ENCODE peak calls at places on chromosomes 3 and 15, in five cellular contexts. G is NCI-H1930, K is cardiac fibroblast, V is iris pigment epithelial cell, A is fibroblast of lung. L is an unnamed sample.

GRCh38 chr3:107690522-107691138 is 167.9 kb downstream of the BBX start:
- DNase-seq in V (peak), K (peak), A (peak), G (no peak), L (no peak)

GRCh38 chr3:188244395-188244861 is 90.5 kb downstream of the LPP start:
- DNase-seq in A (no peak), K (no peak), V (peak), G (no peak), L (no peak)

GRCh38 chr3:117853923-117854322 is 1144.3 kb downstream of the TUSC7 start:
- DNase-seq in K (peak), G (no peak), V (peak), A (peak), L (no peak)

GRCh38 chr15:63048986-63049665 is 6.6 kb downstream of the TPM1 start:
- DNase-seq in K (peak), V (peak), A (peak), G (no peak), L (peak)

GRCh38 chr3:157089455-157090221 is 70.3 kb downstream of the CCNL1 start:
- DNase-seq in A (no peak), K (no peak), G (no peak), V (peak), L (peak)

GRCh38 chr15:64282701-64283100 is 73.3 kb downstream of the CSNK1G1 start:
- DNase-seq in V (peak), A (no peak), G (no peak), K (peak), L (no peak)

GRCh38 chr3:24363242-24363641 is 131.4 kb downstream of the THRB start:
- DNase-seq in G (no peak), K (peak), V (peak), A (peak), L (no peak)

GRCh38 chr3:196810963-196811581 is 56.6 kb upstream of the SENP5 start:
- DNase-seq in G (no peak), K (no peak), V (no peak), A (no peak), L (no peak)

GRCh38 chr15:28123408-28124023 is 24.4 kb upstream of the OCA2 start:
- DNase-seq in K (peak), V (peak), G (no peak), A (peak), L (peak)

GRCh38 chr15:97189152-97189551 is 771.4 kb upstream of the ARRDC4 start:
- DNase-seq in K (no peak), V (peak), A (peak), G (peak), L (no peak)

GRCh38 chr15:68218331-68218730 is 11.2 kb downstream of the CLN6 start:
- DNase-seq in V (no peak), K (no peak), G (no peak), A (no peak), L (no peak)

GRCh38 chr3:115877647-115877934 is 254.3 kb downstream of the GAP43 start:
- DNase-seq in G (no peak), A (peak), V (no peak), K (peak), L (no peak)

GRCh38 chr3:162295323-162295983 is 798.8 kb downstream of the OTOL1 start:
- DNase-seq in G (no peak), K (peak), V (peak), A (peak), L (no peak)

GRCh38 chr15:90677807-90678790 is 39.0 kb upstream of the BLM start:
- DNase-seq in K (no peak), V (no peak), G (no peak), A (no peak), L (no peak)

GRCh38 chr15:90006217-90007088 is 5.3 kb downstream of the ZNF710 start:
- DNase-seq in K (no peak), V (no peak), G (no peak), A (no peak), L (no peak)

GRCh38 chr3:147507638-147508286 is 98.6 kb downstream of the ZIC1 start:
- DNase-seq in V (peak), G (no peak), K (peak), A (peak), L (no peak)

GRCh38 chr3:134018406-134018805 is 11.3 kb downstream of the SLCO2A1 start:
- DNase-seq in A (no peak), V (no peak), K (peak), G (no peak), L (no peak)

GRCh38 chr15:101664303-101664913 is 12.2 kb upstream of the TM2D3 start:
- DNase-seq in A (peak), V (no peak), G (no peak), K (no peak), L (no peak)

GRCh38 chr3:117322866-117323265 is 613.3 kb downstream of the TUSC7 start:
- DNase-seq in V (peak), K (peak), A (peak), G (no peak), L (no peak)

GRCh38 chr3:10189557-10190374 is 25.0 kb downstream of the IRAK2 start:
- DNase-seq in A (peak), K (peak), G (no peak), V (peak), L (peak)

GRCh38 chr15:79954659-79955058 is 16.3 kb downstream of the BCL2A1 start:
- DNase-seq in K (no peak), G (no peak), V (no peak), A (no peak), L (no peak)

GRCh38 chr15:92807971-92808571 is 92.1 kb upstream of the CHD2 start:
- DNase-seq in A (no peak), V (peak), G (no peak), K (peak), L (no peak)